ENCODE peak calls at places on chromosomes 13 and 19, in seven cellular contexts. R is stimulated activated memory B cell treated with anti-CD40 and anti-IgM and Interleukin-4, amounts not matched to agents 10 μg/mL and 1 μg/mL and 100 μg/mL, for 72 hours; S is stimulated activated effector memory CD8-positive, alpha-beta T cell treated with anti-CD3 and anti-CD28 coated beads, Interleukin-12 subunit alpha, Interleukin-12 subunit beta, amount 100 ng/mL, for 72 hours; L is T-cell; G is mucosa of descending colon; U is left ventricle myocardium superior; K is heart right ventricle. F is an unnamed sample.
A peak's percentile ranks its signal among the peaks of the same experiment; 100 is the strongest.

GRCh38 chr13:53069800-53070199 is 41.2 kb downstream of the OLFM4 start:
- ATAC-seq in S (no peak), L (no peak), U (no peak), K (no peak), G (peak; percentile 54), R (no peak), F (no peak)

GRCh38 chr13:104949840-104950805 is 1585.3 kb downstream of the EFNB2 start:
- ATAC-seq in G (no peak), U (no peak), K (no peak), L (no peak), R (no peak), S (no peak), F (no peak)

GRCh38 chr19:21505459-21506393 is at the start of gene ZNF429:
- ATAC-seq in U (peak; percentile 100), S (peak; percentile 100), R (peak; percentile 100), G (peak; percentile 99), L (peak; percentile 100), K (peak; percentile 100), F (peak; percentile 100)

GRCh38 chr19:46580247-46580646 is 20.9 kb upstream of the CALM3 start:
- ATAC-seq in S (no peak), L (no peak), K (no peak), G (no peak), U (no peak), R (no peak), F (no peak)

GRCh38 chr13:51727634-51728274 is 76.2 kb downstream of the DHRS12 start:
- ATAC-seq in U (no peak), L (no peak), G (no peak), S (no peak), K (no peak), R (no peak), F (no peak)

GRCh38 chr13:29484236-29484635 is 111.3 kb downstream of the SLC7A1 start:
- ATAC-seq in G (no peak), S (no peak), U (no peak), L (no peak), R (peak; percentile 81), K (no peak), F (no peak)

GRCh38 chr13:98233127-98233526 is 56.1 kb upstream of the RNF113B start:
- ATAC-seq in R (no peak), G (no peak), K (no peak), S (no peak), L (no peak), U (no peak), F (no peak)

GRCh38 chr19:39264306-39265290 is 3.6 kb upstream of the IFNL2 start:
- ATAC-seq in R (no peak), K (no peak), U (peak; percentile 38), S (peak; percentile 31), G (peak; percentile 19), L (no peak), F (no peak)

GRCh38 chr19:39093761-39094160 is 9.6 kb downstream of the ACP7 start:
- ATAC-seq in G (no peak), R (no peak), S (peak; percentile 40), L (no peak), K (no peak), U (no peak), F (no peak)

GRCh38 chr19:29978139-29978538 is 36.1 kb downstream of the URI1 start:
- ATAC-seq in G (no peak), R (no peak), S (no peak), K (no peak), L (no peak), U (no peak), F (peak; percentile 32)

GRCh38 chr19:10036601-10037071 is 23.4 kb downstream of the RDH8 start:
- ATAC-seq in G (peak; percentile 79), S (no peak), R (no peak), L (no peak), U (no peak), K (no peak), F (no peak)

GRCh38 chr13:78393286-78393685 is 210.1 kb downstream of the POU4F1 start:
- ATAC-seq in S (no peak), R (no peak), L (no peak), U (no peak), K (no peak), G (no peak), F (no peak)

GRCh38 chr13:54593504-54593903 is 1564.9 kb downstream of the OLFM4 start:
- ATAC-seq in K (no peak), G (no peak), U (peak; percentile 45), R (no peak), S (no peak), L (no peak), F (no peak)

GRCh38 chr13:114268344-114269280 is 12.8 kb upstream of the UPF3A start:
- ATAC-seq in U (no peak), L (peak; percentile 63), S (peak; percentile 85), R (no peak), G (peak; percentile 25), K (no peak), F (peak; percentile 72)

GRCh38 chr19:58563034-58563573 is 4.7 kb upstream of the UBE2M start:
- ATAC-seq in U (no peak), G (no peak), R (no peak), S (no peak), K (no peak), L (no peak), F (no peak)

GRCh38 chr13:23644527-23644926 is 74.3 kb downstream of the TNFRSF19 start:
- ATAC-seq in L (no peak), U (peak; percentile 45), S (no peak), R (no peak), K (no peak), G (no peak), F (no peak)

GRCh38 chr19:40594657-40595077 is 6.5 kb upstream of the LTBP4 start:
- ATAC-seq in L (no peak), G (no peak), R (no peak), S (peak; percentile 61), K (no peak), U (no peak), F (peak; percentile 53)

GRCh38 chr13:112545866-112546265 is 42.1 kb downstream of the TUBGCP3 start:
- ATAC-seq in G (peak; percentile 42), K (no peak), R (no peak), S (no peak), L (no peak), U (no peak), F (no peak)

GRCh38 chr19:18501832-18502231 is 20.0 kb downstream of the ELL start:
- ATAC-seq in S (peak; percentile 11), U (peak; percentile 60), G (no peak), K (peak; percentile 58), L (no peak), R (no peak), F (no peak)

GRCh38 chr19:30626567-30626966 is 254.4 kb downstream of the ZNF536 start:
- ATAC-seq in R (no peak), L (no peak), U (no peak), G (no peak), S (no peak), K (no peak), F (no peak)

GRCh38 chr13:95601906-95602305 is 42.6 kb downstream of the DZIP1 start:
- ATAC-seq in G (no peak), K (no peak), S (peak; percentile 8), R (peak; percentile 34), L (no peak), U (no peak), F (no peak)

GRCh38 chr13:62678039-62678438 is 1262.4 kb upstream of the PCDH20 start:
- ATAC-seq in S (no peak), U (no peak), R (no peak), G (no peak), L (no peak), K (no peak), F (no peak)